ENCODE peak calls at places on chromosome X, in five cellular contexts. V is cardiac muscle cell, M is tibial artery, J is HL-60, E is GM23248. T is an unnamed sample.

GRCh38 chrX:32289356-32289755 is 922.0 kb downstream of the DMD start:
- DNase-seq in E (no peak), M (no peak), J (no peak), V (no peak), T (no peak)

GRCh38 chrX:69506617-69507499 is 2.7 kb downstream of the NALF2 start:
- DNase-seq in V (peak; percentile 33), E (peak; percentile 29), J (no peak), M (no peak), T (no peak)

GRCh38 chrX:76148753-76149152 is 24.1 kb upstream of the PBDC1 start:
- DNase-seq in J (peak; percentile 6), M (no peak), V (peak; percentile 39), E (peak; percentile 29), T (no peak)

GRCh38 chrX:15946783-15947550 is 92.4 kb upstream of the AP1S2 start:
- DNase-seq in V (peak; percentile 75), E (peak; percentile 90), J (no peak), M (no peak), T (peak; percentile 66)

GRCh38 chrX:2450681-2451080 is 50.1 kb downstream of the DHRSX start:
- DNase-seq in V (no peak), M (no peak), J (no peak), E (no peak), T (no peak)

GRCh38 chrX:114268643-114269042 is 315.2 kb upstream of the HTR2C start:
- DNase-seq in E (no peak), J (no peak), M (no peak), V (no peak), T (no peak)

GRCh38 chrX:37350034-37350365 is 836 bp downstream of the PRRG1 start:
- DNase-seq in E (peak; percentile 55), J (no peak), V (peak; percentile 30), M (peak; percentile 19), T (no peak)

GRCh38 chrX:133970021-133970550 is 15.3 kb downstream of the GPC3 start:
- DNase-seq in J (no peak), E (no peak), M (no peak), V (no peak), T (no peak)

GRCh38 chrX:20442597-20442996 is 175.9 kb upstream of the RPS6KA3 start:
- DNase-seq in M (peak; percentile 72), J (peak; percentile 73), E (peak; percentile 79), V (peak; percentile 90), T (peak; percentile 40)

GRCh38 chrX:70001269-70001668 is 48.5 kb downstream of the AWAT2 start:
- DNase-seq in J (no peak), V (peak; percentile 89), E (no peak), M (no peak), T (no peak)

GRCh38 chrX:153768311-153769157 is 4.5 kb downstream of the PLXNB3 start:
- DNase-seq in J (no peak), E (no peak), M (no peak), V (no peak), T (no peak)

GRCh38 chrX:53089224-53089842 is 4.6 kb upstream of the KANTR start:
- DNase-seq in J (no peak), E (peak; percentile 76), M (peak; percentile 64), V (peak; percentile 76), T (no peak)

GRCh38 chrX:38987135-38987780 is 186.0 kb downstream of the MID1IP1 start:
- DNase-seq in E (no peak), V (no peak), M (no peak), J (no peak), T (no peak)

GRCh38 chrX:74526786-74527185 is 87.6 kb downstream of the RLIM start:
- DNase-seq in V (peak; percentile 32), E (no peak), M (no peak), J (no peak), T (no peak)

GRCh38 chrX:66579219-66579618 is 59.7 kb downstream of the EDA2R start:
- DNase-seq in E (no peak), V (no peak), J (no peak), M (no peak), T (no peak)

GRCh38 chrX:72346306-72346949 is 40.7 kb upstream of the CITED1 start:
- DNase-seq in M (no peak), V (no peak), E (no peak), J (no peak), T (no peak)
- H3K27me3 ChIP-seq in M (no peaks in the 10 kb centered on the region), V (no peaks in the 10 kb centered on the region), E (no peaks in the 10 kb centered on the region), J (no peaks in the 10 kb centered on the region), T (no peaks in the 10 kb centered on the region)

GRCh38 chrX:150899191-150899757 is 806 bp upstream of the CD99L2 start:
- DNase-seq in J (peak; percentile 28), V (peak; percentile 19), M (peak; percentile 38), E (peak; percentile 63), T (no peak)
- H3K27ac ChIP-seq in J (peak overlapping the region; percentile 83), V (no peak overlapping the region), M (peak overlapping the region; percentile 85), E (no peak overlapping the region), T (no peak overlapping the region)

GRCh38 chrX:77658886-77659285 is 127.1 kb downstream of the ATRX start:
- DNase-seq in J (no peak), M (no peak), V (no peak), E (no peak), T (no peak)
- H3K27me3 ChIP-seq in J (no peaks in the 10 kb centered on the region), M (no peaks in the 10 kb centered on the region), V (no peaks in the 10 kb centered on the region), E (no peaks in the 10 kb centered on the region), T (no peaks in the 10 kb centered on the region)

GRCh38 chrX:11355259-11355909 is 62.2 kb downstream of the AMELX start:
- DNase-seq in E (no peak), V (no peak), M (no peak), J (no peak), T (no peak)

GRCh38 chrX:11352296-11352741 is 59.1 kb downstream of the AMELX start:
- DNase-seq in J (no peak), M (no peak), E (no peak), V (peak; percentile 9), T (no peak)

GRCh38 chrX:11349020-11349419 is 55.8 kb downstream of the AMELX start:
- DNase-seq in M (no peak), J (no peak), V (no peak), E (no peak), T (no peak)

GRCh38 chrX:11349661-11350337 is 56.6 kb downstream of the AMELX start:
- DNase-seq in J (no peak), M (no peak), E (no peak), V (no peak), T (no peak)

DNA sequence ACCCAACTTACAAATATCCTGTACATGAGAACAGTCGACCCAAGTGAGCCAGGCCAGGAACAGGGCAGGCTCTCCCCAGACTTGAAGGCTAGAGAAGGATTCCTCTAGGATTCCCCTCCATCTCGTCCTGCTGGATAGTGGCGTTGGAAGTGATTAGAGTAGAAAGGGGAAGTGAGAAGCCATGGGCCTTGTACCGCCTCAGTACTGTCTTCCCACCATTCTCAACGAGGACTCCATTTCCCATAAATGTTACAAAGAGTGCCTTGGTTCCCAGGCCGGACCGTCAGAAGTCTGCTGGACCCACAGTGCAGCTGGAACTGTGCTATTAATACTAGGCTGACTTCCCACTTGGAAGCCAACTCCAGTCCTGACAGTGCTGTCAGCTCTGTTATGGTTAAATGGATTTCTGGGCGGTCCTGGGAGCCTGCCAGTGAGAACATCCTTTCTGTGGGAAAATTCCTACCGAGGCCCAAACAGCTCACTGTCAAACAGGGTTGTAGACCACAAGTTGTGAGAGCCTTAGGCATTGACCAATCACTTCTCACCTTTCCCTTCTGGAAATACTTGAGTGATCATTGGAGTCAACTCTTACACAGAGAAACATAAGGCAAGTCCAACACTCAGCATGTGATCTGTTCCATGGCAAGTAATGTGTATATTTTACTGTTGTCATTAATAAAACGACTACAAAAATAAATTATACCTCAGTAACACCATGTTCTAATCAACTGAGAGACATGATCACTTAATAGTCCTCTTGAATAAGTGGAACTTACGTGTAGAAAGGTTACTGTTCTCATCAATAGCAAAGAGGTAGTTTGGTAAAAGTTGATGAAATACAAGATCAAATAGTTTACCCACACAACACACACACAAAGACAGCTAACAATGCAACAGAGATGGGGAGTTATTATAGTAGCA is 58.4 kb downstream of the AMELX start:
- DNase-seq in J (no peak), V (peak; percentile 87), M (peak; percentile 36), E (peak; percentile 26), T (no peak)
- H3K27ac ChIP-seq in J (no peak overlapping the region), V (peak overlapping the region; percentile 46), M (peak overlapping the region; percentile 50), E (no peak overlapping the region), T (no peak overlapping the region)

GRCh38 chrX:130775849-130776248 is 127.2 kb downstream of the ENOX2 start:
- DNase-seq in V (no peak), M (no peak), E (no peak), J (no peak), T (no peak)
- H3K27me3 ChIP-seq in V (no peaks in the 10 kb centered on the region), M (no peaks in the 10 kb centered on the region), E (no peaks in the 10 kb centered on the region), J (no peaks in the 10 kb centered on the region), T (no peaks in the 10 kb centered on the region)

DNA sequence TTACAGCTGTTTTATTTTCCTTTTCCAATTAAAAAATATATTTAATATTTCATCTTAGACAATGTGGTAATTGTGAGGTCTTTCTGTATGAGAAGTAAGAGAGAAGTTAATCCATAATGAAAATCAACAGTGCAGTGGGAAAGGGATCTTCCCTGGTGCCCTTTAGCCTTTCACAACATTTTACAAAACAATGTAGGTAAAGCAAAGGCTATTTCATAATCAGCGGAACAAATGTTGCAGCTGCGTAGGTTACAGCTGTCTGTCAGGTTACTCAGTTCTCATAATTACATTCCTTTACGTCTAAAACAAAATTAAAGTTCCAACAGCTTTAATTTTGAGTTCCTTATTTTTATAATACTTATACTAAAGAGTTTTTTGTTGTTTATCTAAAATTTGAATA is 22.8 kb upstream of the VCX3A start:
- DNase-seq in J (no peak), V (no peak), E (no peak), M (no peak), T (no peak)
- H3K27ac ChIP-seq in J (no peak overlapping the region), V (no peak overlapping the region), E (no peak overlapping the region), M (no peak overlapping the region), T (no peak overlapping the region)

GRCh38 chrX:107526141-107526540 is 76.7 kb downstream of the FRMPD3 start:
- DNase-seq in M (no peak), J (no peak), V (no peak), E (no peak), T (no peak)

DNA sequence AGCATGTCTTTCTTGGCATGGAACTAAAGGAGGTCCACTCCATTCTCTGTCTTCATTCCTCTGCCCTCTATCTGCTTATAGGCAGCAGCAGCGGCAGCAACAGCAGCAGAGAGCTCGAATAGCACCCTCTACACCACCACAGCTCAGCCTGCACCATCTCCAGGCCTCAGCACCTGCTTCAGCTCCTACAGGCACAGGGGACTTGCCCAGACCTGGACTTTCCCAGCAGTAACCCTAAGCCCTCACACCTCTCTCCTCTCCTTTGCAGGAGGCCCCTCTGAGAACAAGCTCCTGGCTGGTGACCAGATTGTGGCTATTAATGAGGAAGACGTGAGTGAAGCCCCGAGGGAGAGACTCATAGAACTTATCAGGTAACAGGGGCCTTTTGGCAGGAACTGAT is 80.7 kb downstream of the FRMPD3 start:
- DNase-seq in V (no peak), E (no peak), M (no peak), J (no peak), T (no peak)
- H3K27me3 ChIP-seq in V (no peaks in the 10 kb centered on the region), E (no peaks in the 10 kb centered on the region), M (no peaks in the 10 kb centered on the region), J (no peaks in the 10 kb centered on the region), T (no peaks in the 10 kb centered on the region)

GRCh38 chrX:137823257-137823656 is 257.3 kb downstream of the ZIC3 start:
- DNase-seq in J (no peak), V (no peak), E (no peak), M (no peak), T (no peak)
- H3K27ac ChIP-seq in J (no peak overlapping the region), V (no peak overlapping the region), E (no peak overlapping the region), M (no peak overlapping the region), T (no peak overlapping the region)

T was measured in RWPE2.